ENCODE peak calls at places on chromosome 19, in seven cellular contexts. I, J, V, M, P, L and G are unnamed samples.

GRCh38 chr19:16325671-16326400 is 1.2 kb downstream of the KLF2 start:
- DNase-seq in I (peak), J (peak), V (peak), M (peak), P (peak), L (peak), G (peak)

GRCh38 chr19:1221141-1221903 is 15.7 kb downstream of the STK11 start:
- DNase-seq in I (peak), J (peak), V (no peak), M (peak), P (peak), L (peak), G (no peak)

GRCh38 chr19:2711175-2711936 is 8.9 kb upstream of the GNG7 start:
- DNase-seq in I (peak), J (peak), V (no peak), M (peak), P (no peak), L (peak), G (no peak)

GRCh38 chr19:58361900-58362271 is 665 bp downstream of the ZNF497 start:
- DNase-seq in I (peak), J (no peak), V (peak), M (no peak), P (no peak), L (no peak), G (no peak)

GRCh38 chr19:4059931-4060620 is 6.6 kb downstream of the ZBTB7A start:
- DNase-seq in I (peak), J (peak), V (peak), M (peak), P (peak), L (peak), G (no peak)

GRCh38 chr19:32181356-32181920 is 164.0 kb upstream of the ZNF507 start:
- DNase-seq in I (no peak), J (no peak), V (no peak), M (no peak), P (no peak), L (no peak), G (no peak)

GRCh38 chr19:16327911-16328823 is 3.5 kb downstream of the KLF2 start:
- DNase-seq in I (peak), J (peak), V (peak), M (peak), P (peak), L (peak), G (peak)

GRCh38 chr19:43570174-43570791 is 5.0 kb downstream of the XRCC1 start:
- DNase-seq in I (no peak), J (no peak), V (no peak), M (no peak), P (no peak), L (no peak), G (no peak)

GRCh38 chr19:47609885-47610545 is 1.1 kb downstream of the BICRA start:
- DNase-seq in I (peak), J (no peak), V (peak), M (peak), P (peak), L (peak), G (peak)

GRCh38 chr19:18322318-18322758 is 538 bp downstream of the LSM4 start:
- DNase-seq in I (peak), J (peak), V (no peak), M (peak), P (no peak), L (no peak), G (peak)

GRCh38 chr19:3132971-3133792 is 2.7 kb upstream of the GNA15 start:
- DNase-seq in I (peak), J (peak), V (peak), M (peak), P (no peak), L (no peak), G (peak)

GRCh38 chr19:11420429-11420893 is 1.3 kb upstream of the RGL3 start:
- DNase-seq in I (no peak), J (peak), V (no peak), M (peak), P (peak), L (peak), G (no peak)

GRCh38 chr19:6362351-6362801 is 1.0 kb downstream of the CLPP start:
- DNase-seq in I (peak), J (no peak), V (peak), M (peak), P (no peak), L (no peak), G (peak)

GRCh38 chr19:18273566-18274302 is 518 bp downstream of the IQCN start:
- DNase-seq in I (no peak), J (no peak), V (peak), M (no peak), P (no peak), L (no peak), G (no peak)

GRCh38 chr19:47540748-47541147 is 25.9 kb upstream of the NAPA start:
- DNase-seq in I (no peak), J (peak), V (peak), M (peak), P (no peak), L (no peak), G (no peak)

GRCh38 chr19:55098716-55099556 is 18.5 kb downstream of the PPP1R12C start:
- DNase-seq in I (no peak), J (no peak), V (no peak), M (no peak), P (no peak), L (peak), G (no peak)

GRCh38 chr19:17281391-17282304 is at the start of gene ANKLE1:
- DNase-seq in I (peak), J (no peak), V (no peak), M (no peak), P (no peak), L (no peak), G (peak)

GRCh38 chr19:1042689-1043511 is 3.0 kb downstream of the ABCA7 start:
- DNase-seq in I (no peak), J (no peak), V (no peak), M (no peak), P (no peak), L (no peak), G (no peak)

GRCh38 chr19:30666301-30666803 is 294.2 kb downstream of the ZNF536 start:
- DNase-seq in I (peak), J (peak), V (peak), M (peak), P (peak), L (no peak), G (peak)

GRCh38 chr19:2055871-2056809 is 5.1 kb upstream of the MKNK2 start:
- DNase-seq in I (peak), J (peak), V (no peak), M (peak), P (peak), L (peak), G (no peak)

GRCh38 chr19:31232871-31233270 is 116.4 kb downstream of the TSHZ3 start:
- DNase-seq in I (no peak), J (peak), V (no peak), M (peak), P (no peak), L (no peak), G (no peak)

GRCh38 chr19:17767559-17767958 is 16.3 kb downstream of the FCHO1 start:
- DNase-seq in I (no peak), J (no peak), V (no peak), M (no peak), P (no peak), L (no peak), G (no peak)

GRCh38 chr19:35462476-35462953 is 14.5 kb downstream of the FFAR2 start:
- DNase-seq in I (peak), J (no peak), V (peak), M (no peak), P (no peak), L (no peak), G (peak)

GRCh38 chr19:32566246-32566830 is 14.7 kb upstream of the PDCD5 start:
- DNase-seq in I (no peak), J (peak), V (no peak), M (peak), P (no peak), L (no peak), G (no peak)

GRCh38 chr19:1407662-1408299 is 395 bp downstream of the DAZAP1 start:
- DNase-seq in I (peak), J (no peak), V (peak), M (no peak), P (no peak), L (peak), G (peak)

GRCh38 chr19:32231691-32232090 is 113.7 kb upstream of the ZNF507 start:
- DNase-seq in I (no peak), J (no peak), V (no peak), M (no peak), P (no peak), L (peak), G (no peak)

GRCh38 chr19:31356587-31357314 is 7.5 kb upstream of the TSHZ3 start:
- DNase-seq in I (peak), J (no peak), V (peak), M (no peak), P (no peak), L (no peak), G (no peak)

GRCh38 chr19:50837300-50837699 is 3.9 kb upstream of the KLK15 start:
- DNase-seq in I (no peak), J (no peak), V (no peak), M (no peak), P (no peak), L (peak), G (no peak)

GRCh38 chr19:2811735-2812413 is 7.8 kb upstream of the ZNF554 start:
- DNase-seq in I (peak), J (no peak), V (no peak), M (no peak), P (no peak), L (no peak), G (no peak)

GRCh38 chr19:18110833-18111232 is 13.3 kb downstream of the MAST3 start:
- DNase-seq in I (peak), J (no peak), V (no peak), M (no peak), P (no peak), L (no peak), G (no peak)

GRCh38 chr19:27822336-27822735 is 1390.6 kb downstream of the UQCRFS1 start:
- DNase-seq in I (no peak), J (peak), V (no peak), M (peak), P (no peak), L (no peak), G (no peak)

GRCh38 chr19:4971424-4971793 is 2.5 kb downstream of the KDM4B start:
- DNase-seq in I (peak), J (no peak), V (peak), M (peak), P (no peak), L (peak), G (peak)

GRCh38 chr19:677201-677600 is 1.0 kb downstream of the FSTL3 start:
- DNase-seq in I (peak), J (peak), V (no peak), M (peak), P (peak), L (peak), G (no peak)

GRCh38 chr19:34136127-34136526 is 36.2 kb upstream of the LSM14A start:
- DNase-seq in I (no peak), J (no peak), V (no peak), M (no peak), P (no peak), L (no peak), G (no peak)

GRCh38 chr19:34134190-34135032 is 37.9 kb upstream of the LSM14A start:
- DNase-seq in I (peak), J (peak), V (peak), M (peak), P (peak), L (peak), G (peak)

GRCh38 chr19:34135401-34135800 is 36.9 kb upstream of the LSM14A start:
- DNase-seq in I (no peak), J (no peak), V (no peak), M (no peak), P (no peak), L (no peak), G (no peak)

GRCh38 chr19:34131100-34131499 is 41.2 kb upstream of the LSM14A start:
- DNase-seq in I (no peak), J (no peak), V (no peak), M (peak), P (no peak), L (no peak), G (no peak)

DNA sequence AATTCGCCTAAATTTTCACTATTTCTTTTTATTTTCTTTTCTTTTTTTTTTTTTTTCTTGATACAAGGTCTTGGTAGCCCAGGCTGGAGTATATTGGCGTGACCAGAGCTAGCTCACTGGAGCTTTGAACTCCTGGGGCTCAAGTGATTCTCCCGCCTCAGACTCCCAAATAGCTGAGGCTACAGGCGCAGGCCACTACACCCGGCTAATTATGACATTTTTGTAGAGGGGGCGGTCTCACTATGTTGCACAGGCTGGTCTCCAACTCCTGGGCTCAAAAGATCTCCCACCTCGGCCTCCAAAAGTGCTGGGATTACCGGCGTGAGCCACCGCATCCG is 37.3 kb upstream of the LSM14A start:
- DNase-seq in I (no peak), J (no peak), V (no peak), M (no peak), P (no peak), L (no peak), G (no peak)
- H3K4me3 ChIP-seq in I (peak), J (peak), V (peak), M (peak), P (peak), L (peak), G (peak)

GRCh38 chr19:41226053-41226873 is 7.2 kb downstream of the AXL start:
- DNase-seq in I (peak), J (peak), V (peak), M (peak), P (peak), L (peak), G (peak)
- H3K4me3 ChIP-seq in I (peak), J (peak), V (peak), M (peak), P (peak), L (peak), G (peak)

GRCh38 chr19:53553159-53553558 is 15.2 kb downstream of the ZNF331 start:
- DNase-seq in I (no peak), J (no peak), V (peak), M (no peak), P (no peak), L (no peak), G (no peak)
- H3K4me3 ChIP-seq in I (no peak), J (no peak), V (no peak), M (no peak), P (no peak), L (no peak), G (peak)

GRCh38 chr19:46076031-46076880 is 35.5 kb upstream of the IGFL4 start:
- DNase-seq in I (no peak), J (no peak), V (no peak), M (no peak), P (no peak), L (no peak), G (no peak)

GRCh38 chr19:46076951-46077814 is 36.4 kb upstream of the IGFL4 start:
- DNase-seq in I (peak), J (peak), V (peak), M (peak), P (peak), L (peak), G (peak)

GRCh38 chr19:46077815-46078167 is 37.0 kb upstream of the IGFL4 start:
- DNase-seq in I (no peak), J (no peak), V (no peak), M (no peak), P (no peak), L (no peak), G (no peak)

GRCh38 chr19:46069841-46070341 is 29.1 kb upstream of the IGFL4 start:
- DNase-seq in I (no peak), J (peak), V (no peak), M (peak), P (no peak), L (no peak), G (no peak)

DNA sequence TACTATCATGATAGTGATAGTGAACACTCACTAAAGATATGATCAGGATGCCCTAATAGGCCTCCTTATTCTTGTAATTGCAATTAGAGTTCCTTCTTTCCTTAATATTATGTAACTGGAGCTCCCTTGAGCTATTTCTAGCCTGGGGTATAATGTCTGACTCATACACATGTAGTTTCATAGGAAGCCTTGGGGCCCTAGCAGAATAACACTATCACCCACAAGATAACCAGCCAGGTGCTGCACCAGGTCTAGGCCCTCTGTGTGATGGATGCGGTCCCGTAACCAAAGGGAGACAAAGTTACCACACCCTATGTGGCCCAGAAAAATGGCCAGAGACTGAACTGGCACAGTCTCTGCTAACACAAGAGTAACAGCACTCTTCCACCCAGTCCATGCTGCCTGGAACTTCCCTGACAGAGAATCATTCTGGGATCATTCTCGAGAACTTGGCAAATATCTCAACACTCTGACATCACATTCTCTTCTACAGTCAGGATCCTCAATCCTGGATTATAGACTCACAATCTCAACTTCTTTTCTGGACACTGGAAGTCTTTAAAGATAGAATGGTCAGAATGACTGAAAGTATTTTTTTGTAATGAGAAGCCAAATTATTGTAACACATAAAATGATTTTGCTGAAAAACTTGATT is 32.6 kb upstream of the IGFL4 start:
- DNase-seq in I (no peak), J (peak), V (no peak), M (no peak), P (no peak), L (no peak), G (no peak)
- H3K4me3 ChIP-seq in I (no peak), J (no peak), V (no peak), M (no peak), P (no peak), L (no peak), G (no peak)

DNA sequence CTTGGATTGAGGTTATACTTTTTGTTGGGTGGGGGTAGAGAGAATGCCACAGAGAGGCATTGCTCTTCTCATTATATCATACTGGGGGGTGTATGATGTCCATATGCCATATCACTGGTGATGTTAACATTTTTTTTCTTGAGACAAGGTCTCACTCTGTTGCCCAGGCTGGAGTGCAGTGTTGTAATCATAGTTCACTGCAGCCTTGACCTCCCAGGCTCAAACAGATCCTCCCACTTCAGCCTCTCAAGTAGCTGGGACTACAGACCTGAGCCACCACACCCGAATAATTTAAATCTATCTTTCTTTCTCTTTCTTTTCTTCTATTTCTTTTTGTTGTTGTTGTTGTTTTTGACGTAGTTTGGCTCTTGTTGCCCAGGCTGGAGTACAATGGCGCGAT is 4.9 kb upstream of the SNRNP70 start:
- DNase-seq in I (no peak), J (no peak), V (no peak), M (no peak), P (no peak), L (no peak), G (no peak)
- H3K4me3 ChIP-seq in I (no peak), J (no peak), V (no peak), M (no peak), P (no peak), L (no peak), G (no peak)

GRCh38 chr19:8257052-8257443 is 47.9 kb downstream of the CERS4 start:
- DNase-seq in I (no peak), J (no peak), V (no peak), M (no peak), P (no peak), L (no peak), G (no peak)
- H3K4me3 ChIP-seq in I (no peak), J (no peak), V (no peak), M (no peak), P (no peak), L (no peak), G (no peak)